ENCODE peak calls at places on chromosomes 11 and 22, in seven cellular contexts. V, M, C, O, Y, K and B are unnamed samples.

GRCh38 chr11:6825333-6825744 is 20.1 kb upstream of the OR10A5 start:
- DNase-seq in K (no peak), C (no peak), Y (no peak), M (no peak), V (no peak), O (no peak), B (no peak)

GRCh38 chr22:49271831-49272230 is 555.8 kb downstream of the BRD1 start:
- DNase-seq in M (no peak), C (no peak), V (no peak), K (no peak), Y (no peak), O (peak), B (no peak)

GRCh38 chr11:45919276-45919675 is 1.6 kb upstream of the PEX16 start:
- DNase-seq in K (no peak), C (no peak), M (no peak), Y (no peak), V (no peak), O (no peak), B (no peak)

GRCh38 chr22:27084130-27084529 is 426.7 kb downstream of the MIAT start:
- DNase-seq in K (no peak), M (no peak), V (no peak), Y (no peak), C (no peak), O (no peak), B (no peak)

GRCh38 chr11:83725161-83725560 is 439.0 kb upstream of the CCDC90B start:
- DNase-seq in V (no peak), O (no peak), K (no peak), C (no peak), Y (no peak), M (no peak), B (no peak)

GRCh38 chr11:15229069-15229468 is 114.3 kb downstream of the INSC start:
- DNase-seq in C (no peak), V (no peak), O (no peak), M (no peak), K (no peak), Y (no peak), B (no peak)

GRCh38 chr11:76735218-76735480 is 48.0 kb upstream of the TSKU start:
- DNase-seq in M (no peak), C (no peak), V (peak), K (no peak), O (no peak), Y (no peak), B (no peak)

GRCh38 chr11:57311109-57311936 is 13.4 kb downstream of the TNKS1BP1 start:
- DNase-seq in C (peak), K (peak), O (peak), M (peak), V (peak), Y (peak), B (peak)

GRCh38 chr11:20089357-20089756 is 70.9 kb downstream of the DBX1 start:
- DNase-seq in M (no peak), O (no peak), K (no peak), C (no peak), Y (no peak), V (no peak), B (no peak)
- H3K27ac ChIP-seq in M (no peak), O (no peak), K (no peak), C (no peak), Y (no peak), V (no peak), B (no peak)

DNA sequence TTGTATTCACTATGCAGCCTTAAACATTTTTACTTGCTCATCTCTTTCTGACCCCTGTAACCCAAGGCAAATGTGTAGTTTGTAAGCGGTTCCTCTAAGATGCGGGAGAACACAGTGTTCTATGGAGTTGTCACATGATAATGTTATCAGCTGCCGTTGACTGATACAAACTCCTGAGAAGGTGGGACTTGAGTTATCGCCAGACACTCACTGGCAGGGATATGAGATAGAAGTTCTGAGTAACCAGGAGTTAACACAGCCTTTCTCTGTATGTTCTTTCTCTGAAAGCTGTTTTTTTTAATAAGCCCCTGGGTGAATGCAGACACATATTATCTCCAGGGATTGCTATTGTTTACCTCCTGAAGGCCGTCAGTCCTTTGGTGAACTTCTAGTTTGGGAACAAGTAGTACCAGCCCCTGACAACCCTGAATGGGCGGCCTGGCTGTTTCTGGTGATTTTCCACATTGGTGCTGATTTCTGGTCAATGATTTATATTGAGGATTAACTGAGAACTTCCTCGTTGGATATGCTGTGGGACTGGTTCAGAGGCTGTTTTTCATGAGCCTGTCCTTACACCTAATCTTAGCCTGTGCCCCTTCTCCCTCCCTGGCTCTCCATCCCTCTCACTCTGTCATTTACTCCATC is 155.3 kb upstream of the RASSF10 start:
- DNase-seq in K (no peak), C (peak), M (no peak), V (peak), Y (no peak), O (peak), B (peak)
- TF ChIP-seq POLR2A in K (no peak), C (peak), M (no peak), V (no peak), Y (no peak), O (no peak), B (no peak)

GRCh38 chr11:130024356-130024755 is 21.7 kb upstream of the PRDM10 start:
- DNase-seq in M (no peak), Y (no peak), O (no peak), K (no peak), V (no peak), C (no peak), B (no peak)

GRCh38 chr11:130020323-130020722 is 17.7 kb upstream of the PRDM10 start:
- DNase-seq in O (no peak), Y (no peak), V (no peak), M (no peak), K (no peak), C (no peak), B (no peak)

GRCh38 chr11:130025371-130025770 is 22.7 kb upstream of the PRDM10 start:
- DNase-seq in V (peak), Y (no peak), C (no peak), K (no peak), M (no peak), O (no peak), B (no peak)

GRCh38 chr11:130023204-130023603 is 20.6 kb upstream of the PRDM10 start:
- DNase-seq in O (no peak), M (no peak), K (peak), C (no peak), Y (no peak), V (no peak), B (no peak)

GRCh38 chr11:130022799-130023198 is 20.2 kb upstream of the PRDM10 start:
- DNase-seq in C (no peak), Y (no peak), K (no peak), O (no peak), V (no peak), M (no peak), B (no peak)
- TF ChIP-seq POLR2AphosphoS5 in C (no peak), Y (no peak), K (no peak), O (no peak), V (no peak), M (no peak), B (no peak)

DNA sequence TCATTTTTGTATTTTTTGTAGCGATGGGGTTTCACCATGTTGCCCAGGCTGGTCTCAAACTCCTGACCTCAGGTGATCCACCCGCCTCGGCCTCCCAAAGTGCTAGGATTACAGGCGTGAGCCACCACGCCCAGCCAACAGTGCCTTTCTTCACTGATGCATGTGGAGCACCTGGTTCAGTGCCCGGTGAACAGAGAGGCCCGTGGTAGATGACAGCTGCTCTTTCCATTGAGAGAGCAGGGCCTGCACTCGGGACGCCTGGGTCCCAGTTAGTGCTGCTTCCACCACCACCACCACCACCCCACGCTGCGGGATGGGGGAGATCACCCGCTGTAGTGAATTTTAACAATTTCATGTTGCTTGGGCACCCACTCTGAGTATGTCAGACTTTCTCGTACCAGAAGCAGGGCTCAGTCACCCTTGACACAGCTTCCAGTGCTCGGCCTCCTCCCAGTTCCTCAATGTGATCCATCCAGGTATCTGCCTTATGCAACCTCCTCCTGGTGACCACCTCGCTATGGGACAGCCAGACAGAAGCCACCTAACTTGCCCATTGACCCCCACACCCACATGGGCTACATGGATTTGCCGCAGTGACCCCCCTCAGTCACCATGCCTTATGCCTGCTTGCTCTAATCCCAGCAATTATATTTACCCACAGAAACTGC is 36.6 kb downstream of the ARRB1 start:
- DNase-seq in Y (no peak), M (no peak), C (no peak), K (no peak), O (no peak), V (no peak), B (no peak)
- H3K27ac ChIP-seq in Y (no peak), M (no peak), C (no peak), K (no peak), O (peak), V (no peak), B (peak)